ENCODE peak calls at places on chromosomes 6 and 20, in ten cellular contexts. One of them, this sample, is unnamed.

GRCh38 chr6:55941713-55942112 is 66.3 kb upstream of the BMP5 start:
- DNase-seq in left ventricle myocardium inferior: no peak
- DNase-seq in coronary artery: no peak
- DNase-seq in body of pancreas: no peak
- DNase-seq in fibroblast of mammary gland: peak
- DNase-seq in foreskin fibroblast: peak
- DNase-seq in PC-9: no peak
- DNase-seq in AG09309: no peak
- DNase-seq in uterus: no peak
- DNase-seq in WTC11: no peak
- DNase-seq in this sample: no peak

GRCh38 chr20:50715694-50716093 is 15.7 kb upstream of the PARD6B start:
- DNase-seq in foreskin fibroblast: no peak
- DNase-seq in uterus: no peak
- DNase-seq in PC-9: peak
- DNase-seq in coronary artery: no peak
- DNase-seq in WTC11: no peak
- DNase-seq in body of pancreas: no peak
- DNase-seq in left ventricle myocardium inferior: no peak
- DNase-seq in fibroblast of mammary gland: no peak
- DNase-seq in AG09309: no peak
- DNase-seq in this sample: no peak

GRCh38 chr6:31528307-31528777 is 420 bp upstream of the MCCD1 start:
- DNase-seq in body of pancreas: no peak
- DNase-seq in PC-9: no peak
- DNase-seq in WTC11: no peak
- DNase-seq in foreskin fibroblast: peak
- DNase-seq in fibroblast of mammary gland: no peak
- DNase-seq in AG09309: no peak
- DNase-seq in coronary artery: no peak
- DNase-seq in left ventricle myocardium inferior: no peak
- DNase-seq in uterus: no peak
- DNase-seq in this sample: no peak

GRCh38 chr6:152267967-152268845 is 369.0 kb downstream of the SYNE1 start:
- DNase-seq in fibroblast of mammary gland: peak
- DNase-seq in left ventricle myocardium inferior: no peak
- DNase-seq in WTC11: no peak
- DNase-seq in foreskin fibroblast: peak
- DNase-seq in AG09309: no peak
- DNase-seq in uterus: no peak
- DNase-seq in PC-9: no peak
- DNase-seq in coronary artery: no peak
- DNase-seq in body of pancreas: no peak
- DNase-seq in this sample: no peak

GRCh38 chr6:130337534-130337933 is 28.3 kb upstream of the TMEM200A start:
- DNase-seq in WTC11: no peak
- DNase-seq in AG09309: no peak
- DNase-seq in body of pancreas: no peak
- DNase-seq in uterus: no peak
- DNase-seq in PC-9: no peak
- DNase-seq in coronary artery: no peak
- DNase-seq in fibroblast of mammary gland: no peak
- DNase-seq in foreskin fibroblast: no peak
- DNase-seq in left ventricle myocardium inferior: no peak
- DNase-seq in this sample: no peak

GRCh38 chr6:144150673-144151009 is 324 bp downstream of the STX11 start:
- DNase-seq in AG09309: no peak
- DNase-seq in fibroblast of mammary gland: peak
- DNase-seq in foreskin fibroblast: peak
- DNase-seq in coronary artery: no peak
- DNase-seq in PC-9: no peak
- DNase-seq in WTC11: peak
- DNase-seq in left ventricle myocardium inferior: no peak
- DNase-seq in body of pancreas: no peak
- DNase-seq in uterus: no peak
- DNase-seq in this sample: peak

GRCh38 chr6:134896881-134897280 is 53.0 kb downstream of the ALDH8A1 start:
- DNase-seq in AG09309: no peak
- DNase-seq in coronary artery: no peak
- DNase-seq in fibroblast of mammary gland: no peak
- DNase-seq in left ventricle myocardium inferior: no peak
- DNase-seq in body of pancreas: no peak
- DNase-seq in WTC11: no peak
- DNase-seq in uterus: no peak
- DNase-seq in foreskin fibroblast: no peak
- DNase-seq in PC-9: no peak
- DNase-seq in this sample: no peak

GRCh38 chr6:166930354-166930891 is 25.9 kb downstream of the RNASET2 start:
- DNase-seq in uterus: no peak
- DNase-seq in PC-9: no peak
- DNase-seq in AG09309: no peak
- DNase-seq in foreskin fibroblast: no peak
- DNase-seq in coronary artery: no peak
- DNase-seq in fibroblast of mammary gland: no peak
- DNase-seq in body of pancreas: no peak
- DNase-seq in WTC11: no peak
- DNase-seq in left ventricle myocardium inferior: no peak
- DNase-seq in this sample: no peak

GRCh38 chr6:27757307-27757706 is 154.9 kb downstream of the OR2B2 start:
- DNase-seq in uterus: peak
- DNase-seq in AG09309: no peak
- DNase-seq in coronary artery: no peak
- DNase-seq in WTC11: peak
- DNase-seq in left ventricle myocardium inferior: no peak
- DNase-seq in fibroblast of mammary gland: no peak
- DNase-seq in PC-9: no peak
- DNase-seq in body of pancreas: no peak
- DNase-seq in foreskin fibroblast: peak
- DNase-seq in this sample: peak

GRCh38 chr6:13294499-13295069 is 33.8 kb downstream of the TBC1D7 start:
- DNase-seq in AG09309: no peak
- DNase-seq in fibroblast of mammary gland: no peak
- DNase-seq in WTC11: no peak
- DNase-seq in uterus: no peak
- DNase-seq in left ventricle myocardium inferior: no peak
- DNase-seq in PC-9: no peak
- DNase-seq in foreskin fibroblast: no peak
- DNase-seq in body of pancreas: no peak
- DNase-seq in coronary artery: no peak
- DNase-seq in this sample: no peak

GRCh38 chr6:41571066-41571780 is 25.0 kb downstream of the FOXP4 start:
- DNase-seq in left ventricle myocardium inferior: no peak
- DNase-seq in uterus: peak
- DNase-seq in foreskin fibroblast: peak
- DNase-seq in WTC11: peak
- DNase-seq in body of pancreas: no peak
- DNase-seq in fibroblast of mammary gland: peak
- DNase-seq in AG09309: no peak
- DNase-seq in coronary artery: no peak
- DNase-seq in PC-9: no peak
- DNase-seq in this sample: no peak

GRCh38 chr6:108175592-108176279 is 9.9 kb downstream of the NR2E1 start:
- DNase-seq in foreskin fibroblast: no peak
- DNase-seq in uterus: no peak
- DNase-seq in AG09309: no peak
- DNase-seq in PC-9: no peak
- DNase-seq in WTC11: peak
- DNase-seq in coronary artery: no peak
- DNase-seq in left ventricle myocardium inferior: no peak
- DNase-seq in fibroblast of mammary gland: no peak
- DNase-seq in body of pancreas: peak
- DNase-seq in this sample: no peak

GRCh38 chr6:166996406-166996805 is 2.8 kb upstream of the CEP43 start:
- DNase-seq in fibroblast of mammary gland: peak
- DNase-seq in foreskin fibroblast: peak
- DNase-seq in coronary artery: no peak
- DNase-seq in body of pancreas: no peak
- DNase-seq in PC-9: no peak
- DNase-seq in AG09309: no peak
- DNase-seq in uterus: no peak
- DNase-seq in left ventricle myocardium inferior: no peak
- DNase-seq in WTC11: no peak
- DNase-seq in this sample: no peak

GRCh38 chr20:57169162-57169561 is 97.3 kb downstream of the BMP7 start:
- DNase-seq in left ventricle myocardium inferior: no peak
- DNase-seq in PC-9: no peak
- DNase-seq in body of pancreas: no peak
- DNase-seq in foreskin fibroblast: no peak
- DNase-seq in WTC11: no peak
- DNase-seq in uterus: no peak
- DNase-seq in fibroblast of mammary gland: no peak
- DNase-seq in AG09309: no peak
- DNase-seq in coronary artery: no peak
- DNase-seq in this sample: no peak

GRCh38 chr6:29976253-29976587 is 33.9 kb downstream of the HLA-A start:
- DNase-seq in left ventricle myocardium inferior: no peak
- DNase-seq in coronary artery: no peak
- DNase-seq in AG09309: no peak
- DNase-seq in foreskin fibroblast: no peak
- DNase-seq in fibroblast of mammary gland: no peak
- DNase-seq in uterus: no peak
- DNase-seq in body of pancreas: no peak
- DNase-seq in WTC11: no peak
- DNase-seq in PC-9: no peak
- DNase-seq in this sample: no peak

GRCh38 chr20:62688855-62689460 is 19.7 kb upstream of the NTSR1 start:
- DNase-seq in body of pancreas: no peak
- DNase-seq in uterus: no peak
- DNase-seq in fibroblast of mammary gland: no peak
- DNase-seq in PC-9: peak
- DNase-seq in WTC11: no peak
- DNase-seq in coronary artery: no peak
- DNase-seq in left ventricle myocardium inferior: no peak
- DNase-seq in AG09309: no peak
- DNase-seq in foreskin fibroblast: peak
- DNase-seq in this sample: no peak
- TF ChIP-seq CTCF in body of pancreas: no peak
- TF ChIP-seq CTCF in uterus: no peak
- TF ChIP-seq CTCF in fibroblast of mammary gland: peak
- TF ChIP-seq CTCF in PC-9: peak
- TF ChIP-seq CTCF in WTC11: no peak
- TF ChIP-seq CTCF in coronary artery: no peak
- TF ChIP-seq CTCF in left ventricle myocardium inferior: peak
- TF ChIP-seq CTCF in AG09309: peak
- TF ChIP-seq CTCF in foreskin fibroblast: peak
- TF ChIP-seq CTCF in this sample: no peak

DNA sequence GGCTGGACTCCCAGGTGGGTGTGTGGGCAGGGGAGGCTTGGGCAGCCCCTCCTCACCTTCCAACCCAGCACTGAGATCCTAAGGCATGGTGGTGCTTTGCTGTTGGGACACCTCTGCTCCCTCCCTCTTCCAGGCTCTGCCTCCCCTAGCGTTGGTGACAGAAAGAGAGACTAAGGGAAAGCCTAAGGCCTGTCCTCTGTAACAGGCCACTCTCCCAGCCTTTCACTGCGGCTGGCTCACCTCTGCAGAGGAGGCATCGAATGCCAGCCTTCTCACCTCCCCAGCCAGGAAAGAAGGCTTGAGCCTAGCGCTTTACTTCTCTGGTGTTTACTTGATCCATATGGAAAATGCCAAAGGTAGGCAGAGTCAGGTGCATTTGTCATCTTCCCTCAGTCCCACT is 3.5 kb upstream of the CDH26 start:
- DNase-seq in body of pancreas: no peak
- DNase-seq in AG09309: no peak
- DNase-seq in uterus: no peak
- DNase-seq in foreskin fibroblast: no peak
- DNase-seq in coronary artery: no peak
- DNase-seq in fibroblast of mammary gland: no peak
- DNase-seq in WTC11: no peak
- DNase-seq in left ventricle myocardium inferior: no peak
- DNase-seq in PC-9: no peak
- DNase-seq in this sample: no peak
- TF ChIP-seq CTCF in body of pancreas: no peak
- TF ChIP-seq CTCF in AG09309: no peak
- TF ChIP-seq CTCF in uterus: no peak
- TF ChIP-seq CTCF in foreskin fibroblast: no peak
- TF ChIP-seq CTCF in coronary artery: no peak
- TF ChIP-seq CTCF in fibroblast of mammary gland: no peak
- TF ChIP-seq CTCF in WTC11: no peak
- TF ChIP-seq CTCF in left ventricle myocardium inferior: no peak
- TF ChIP-seq CTCF in PC-9: no peak
- TF ChIP-seq CTCF in this sample: no peak

GRCh38 chr6:11909696-11910132 is 102.4 kb upstream of the HIVEP1 start:
- DNase-seq in WTC11: no peak
- DNase-seq in fibroblast of mammary gland: peak
- DNase-seq in left ventricle myocardium inferior: no peak
- DNase-seq in AG09309: no peak
- DNase-seq in body of pancreas: no peak
- DNase-seq in foreskin fibroblast: peak
- DNase-seq in coronary artery: no peak
- DNase-seq in uterus: no peak
- DNase-seq in PC-9: no peak
- DNase-seq in this sample: no peak

GRCh38 chr6:11918021-11918738 is 93.9 kb upstream of the HIVEP1 start:
- DNase-seq in coronary artery: no peak
- DNase-seq in AG09309: peak
- DNase-seq in left ventricle myocardium inferior: no peak
- DNase-seq in uterus: no peak
- DNase-seq in fibroblast of mammary gland: peak
- DNase-seq in body of pancreas: no peak
- DNase-seq in PC-9: no peak
- DNase-seq in foreskin fibroblast: peak
- DNase-seq in WTC11: no peak
- DNase-seq in this sample: no peak

GRCh38 chr6:11911535-11911934 is 100.6 kb upstream of the HIVEP1 start:
- DNase-seq in uterus: no peak
- DNase-seq in fibroblast of mammary gland: no peak
- DNase-seq in body of pancreas: no peak
- DNase-seq in foreskin fibroblast: peak
- DNase-seq in AG09309: no peak
- DNase-seq in PC-9: no peak
- DNase-seq in WTC11: no peak
- DNase-seq in coronary artery: no peak
- DNase-seq in left ventricle myocardium inferior: no peak
- DNase-seq in this sample: no peak

GRCh38 chr6:11908706-11909105 is 103.4 kb upstream of the HIVEP1 start:
- DNase-seq in AG09309: no peak
- DNase-seq in uterus: no peak
- DNase-seq in PC-9: no peak
- DNase-seq in body of pancreas: no peak
- DNase-seq in fibroblast of mammary gland: no peak
- DNase-seq in coronary artery: no peak
- DNase-seq in WTC11: no peak
- DNase-seq in foreskin fibroblast: no peak
- DNase-seq in left ventricle myocardium inferior: no peak
- DNase-seq in this sample: no peak

GRCh38 chr6:11912420-11912819 is 99.7 kb upstream of the HIVEP1 start:
- DNase-seq in left ventricle myocardium inferior: no peak
- DNase-seq in uterus: no peak
- DNase-seq in foreskin fibroblast: no peak
- DNase-seq in WTC11: no peak
- DNase-seq in body of pancreas: no peak
- DNase-seq in PC-9: no peak
- DNase-seq in coronary artery: no peak
- DNase-seq in AG09309: no peak
- DNase-seq in fibroblast of mammary gland: peak
- DNase-seq in this sample: no peak
- TF ChIP-seq CTCF in left ventricle myocardium inferior: no peak
- TF ChIP-seq CTCF in uterus: no peak
- TF ChIP-seq CTCF in foreskin fibroblast: no peak
- TF ChIP-seq CTCF in WTC11: no peak
- TF ChIP-seq CTCF in body of pancreas: no peak
- TF ChIP-seq CTCF in PC-9: peak
- TF ChIP-seq CTCF in coronary artery: no peak
- TF ChIP-seq CTCF in AG09309: no peak
- TF ChIP-seq CTCF in fibroblast of mammary gland: peak
- TF ChIP-seq CTCF in this sample: no peak

GRCh38 chr6:24257282-24257681 is 100.6 kb downstream of the DCDC2 start:
- DNase-seq in coronary artery: no peak
- DNase-seq in body of pancreas: no peak
- DNase-seq in fibroblast of mammary gland: no peak
- DNase-seq in foreskin fibroblast: no peak
- DNase-seq in uterus: no peak
- DNase-seq in AG09309: no peak
- DNase-seq in left ventricle myocardium inferior: no peak
- DNase-seq in WTC11: no peak
- DNase-seq in PC-9: peak
- DNase-seq in this sample: no peak
- TF ChIP-seq CTCF in coronary artery: no peak
- TF ChIP-seq CTCF in body of pancreas: no peak
- TF ChIP-seq CTCF in fibroblast of mammary gland: no peak
- TF ChIP-seq CTCF in foreskin fibroblast: no peak
- TF ChIP-seq CTCF in uterus: no peak
- TF ChIP-seq CTCF in AG09309: no peak
- TF ChIP-seq CTCF in left ventricle myocardium inferior: no peak
- TF ChIP-seq CTCF in WTC11: no peak
- TF ChIP-seq CTCF in PC-9: peak
- TF ChIP-seq CTCF in this sample: no peak